ENCODE peak calls at places on chromosomes 2 and 18, in four cellular contexts. One of them, this sample, is unnamed.

GRCh38 chr2:238439093-238439849 is 12.5 kb downstream of the ASB1 start:
- DNase-seq in right lobe of liver: peak
- DNase-seq in colonic mucosa: no peak
- DNase-seq in WTC11: no peak
- DNase-seq in this sample: peak

GRCh38 chr2:26786207-26787023 is 559 bp downstream of the CENPA start:
- DNase-seq in WTC11: peak
- DNase-seq in colonic mucosa: peak
- DNase-seq in right lobe of liver: peak
- DNase-seq in this sample: no peak

GRCh38 chr18:49768051-49768391 is 45.3 kb downstream of the ACAA2 start:
- DNase-seq in colonic mucosa: peak
- DNase-seq in WTC11: peak
- DNase-seq in right lobe of liver: no peak
- DNase-seq in this sample: no peak

GRCh38 chr2:188410504-188411235 is 119.0 kb downstream of the GULP1 start:
- DNase-seq in WTC11: no peak
- DNase-seq in right lobe of liver: no peak
- DNase-seq in colonic mucosa: no peak
- DNase-seq in this sample: no peak

GRCh38 chr2:134988994-134989605 is 58.1 kb downstream of the MAP3K19 start:
- DNase-seq in colonic mucosa: no peak
- DNase-seq in WTC11: no peak
- DNase-seq in right lobe of liver: no peak
- DNase-seq in this sample: no peak

GRCh38 chr2:196077821-196078220 is 9.2 kb upstream of the DNAH7 start:
- DNase-seq in colonic mucosa: no peak
- DNase-seq in WTC11: no peak
- DNase-seq in right lobe of liver: no peak
- DNase-seq in this sample: no peak

GRCh38 chr2:206084468-206084869 is 1.5 kb downstream of the INO80D start:
- DNase-seq in WTC11: peak
- DNase-seq in right lobe of liver: peak
- DNase-seq in colonic mucosa: peak
- DNase-seq in this sample: peak

GRCh38 chr2:67083978-67084377 is 313.2 kb upstream of the ETAA1 start:
- DNase-seq in WTC11: no peak
- DNase-seq in right lobe of liver: no peak
- DNase-seq in colonic mucosa: no peak
- DNase-seq in this sample: no peak

GRCh38 chr2:201280191-201281040 is 20.1 kb downstream of the CASP8 start:
- DNase-seq in colonic mucosa: no peak
- DNase-seq in right lobe of liver: no peak
- DNase-seq in WTC11: no peak
- DNase-seq in this sample: no peak

GRCh38 chr2:188765522-188765921 is 208.7 kb upstream of the COL3A1 start:
- DNase-seq in WTC11: peak
- DNase-seq in right lobe of liver: no peak
- DNase-seq in colonic mucosa: no peak
- DNase-seq in this sample: no peak

GRCh38 chr18:48829443-48830149 is 121.2 kb downstream of the SMAD7 start:
- DNase-seq in colonic mucosa: no peak
- DNase-seq in WTC11: peak
- DNase-seq in right lobe of liver: peak
- DNase-seq in this sample: peak

GRCh38 chr2:70560040-70560439 is 6.4 kb upstream of the TGFA start:
- DNase-seq in WTC11: no peak
- DNase-seq in right lobe of liver: no peak
- DNase-seq in colonic mucosa: no peak
- DNase-seq in this sample: no peak

GRCh38 chr2:239056611-239057010 is 208.7 kb downstream of the TWIST2 start:
- DNase-seq in WTC11: no peak
- DNase-seq in right lobe of liver: no peak
- DNase-seq in colonic mucosa: no peak
- DNase-seq in this sample: no peak

GRCh38 chr2:223943561-223944008 is 1.6 kb downstream of the WDFY1 start:
- DNase-seq in right lobe of liver: no peak
- DNase-seq in colonic mucosa: peak
- DNase-seq in WTC11: no peak
- DNase-seq in this sample: no peak

GRCh38 chr18:30970201-30970816 is 72.2 kb downstream of the DSC3 start:
- DNase-seq in WTC11: no peak
- DNase-seq in colonic mucosa: no peak
- DNase-seq in right lobe of liver: no peak
- DNase-seq in this sample: no peak

GRCh38 chr2:18643532-18644462 is 54.4 kb upstream of the NT5C1B start:
- DNase-seq in WTC11: no peak
- DNase-seq in colonic mucosa: no peak
- DNase-seq in right lobe of liver: no peak
- DNase-seq in this sample: no peak

GRCh38 chr18:46386788-46387187 is 270.2 kb downstream of the LOXHD1 start:
- DNase-seq in right lobe of liver: no peak
- DNase-seq in colonic mucosa: no peak
- DNase-seq in WTC11: no peak
- DNase-seq in this sample: peak

GRCh38 chr2:120250640-120251039 is 2.0 kb upstream of the RALB start:
- DNase-seq in colonic mucosa: no peak
- DNase-seq in right lobe of liver: no peak
- DNase-seq in WTC11: no peak
- DNase-seq in this sample: no peak

GRCh38 chr2:20595439-20596192 is 55.3 kb downstream of the HS1BP3 start:
- DNase-seq in right lobe of liver: peak
- DNase-seq in colonic mucosa: no peak
- DNase-seq in WTC11: peak
- DNase-seq in this sample: no peak

GRCh38 chr2:240529344-240529999 is 28.3 kb downstream of the ANKMY1 start:
- DNase-seq in colonic mucosa: no peak
- DNase-seq in right lobe of liver: no peak
- DNase-seq in WTC11: no peak
- DNase-seq in this sample: no peak

GRCh38 chr2:127655209-127656073 is 9.5 kb downstream of the GPR17 start:
- DNase-seq in colonic mucosa: no peak
- DNase-seq in WTC11: no peak
- DNase-seq in right lobe of liver: no peak
- DNase-seq in this sample: peak

GRCh38 chr18:24831871-24832665 is 371.6 kb downstream of the HRH4 start:
- DNase-seq in WTC11: no peak
- DNase-seq in colonic mucosa: no peak
- DNase-seq in right lobe of liver: no peak
- DNase-seq in this sample: no peak

GRCh38 chr2:241808701-241809382 is at the start of gene NEU4:
- DNase-seq in right lobe of liver: peak
- DNase-seq in colonic mucosa: peak
- DNase-seq in WTC11: no peak
- DNase-seq in this sample: no peak

GRCh38 chr2:229340086-229340760 is 69.1 kb upstream of the PID1 start:
- DNase-seq in colonic mucosa: no peak
- DNase-seq in WTC11: no peak
- DNase-seq in right lobe of liver: no peak
- DNase-seq in this sample: no peak

GRCh38 chr2:11646530-11646929 is 23.5 kb downstream of the NTSR2 start:
- DNase-seq in WTC11: no peak
- DNase-seq in colonic mucosa: no peak
- DNase-seq in right lobe of liver: no peak
- DNase-seq in this sample: no peak

GRCh38 chr2:149129433-149129832 is 90.9 kb downstream of the LYPD6B start:
- DNase-seq in colonic mucosa: no peak
- DNase-seq in WTC11: no peak
- DNase-seq in right lobe of liver: no peak
- DNase-seq in this sample: no peak

GRCh38 chr2:159960413-159960812 is 102.0 kb downstream of the PLA2R1 start:
- DNase-seq in WTC11: no peak
- DNase-seq in colonic mucosa: no peak
- DNase-seq in right lobe of liver: no peak
- DNase-seq in this sample: no peak

DNA sequence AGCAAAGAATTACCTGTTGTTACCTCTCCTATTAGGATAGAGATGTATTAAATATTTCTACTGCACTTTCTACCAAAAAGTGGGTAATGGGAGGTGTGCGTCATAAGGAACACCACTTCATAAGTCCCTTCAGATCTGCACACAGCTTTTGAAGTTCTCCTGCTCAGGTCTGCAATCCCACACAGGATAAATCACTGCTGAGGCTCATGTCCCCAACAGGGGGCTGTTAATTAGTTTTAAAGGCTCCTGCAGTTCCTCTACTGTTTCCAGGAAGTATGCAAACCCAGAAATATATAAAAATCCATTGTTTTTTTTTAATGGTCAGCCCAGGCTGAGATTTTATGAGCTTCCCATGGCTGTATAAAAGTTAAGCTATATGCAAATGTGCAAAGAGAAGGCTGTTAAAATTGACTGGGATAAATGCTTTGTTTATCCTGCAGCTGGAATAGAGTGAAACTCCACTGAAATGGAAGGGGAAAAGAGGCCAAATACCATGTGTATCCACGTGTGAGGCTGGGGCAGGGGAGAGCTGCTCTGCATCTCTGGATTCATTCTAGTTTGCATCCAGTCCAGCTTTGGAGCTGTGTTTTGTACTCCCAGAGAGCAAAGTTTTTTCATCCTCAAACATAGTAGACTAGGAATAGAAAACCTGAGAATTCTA is 903.7 kb downstream of the TDRD15 start:
- DNase-seq in right lobe of liver: no peak
- DNase-seq in WTC11: no peak
- DNase-seq in colonic mucosa: no peak
- DNase-seq in this sample: no peak
- TF ChIP-seq CTCF in right lobe of liver: no peak
- TF ChIP-seq CTCF in WTC11: no peak
- TF ChIP-seq CTCF in colonic mucosa: no peak
- TF ChIP-seq CTCF in this sample: no peak

GRCh38 chr2:123512547-123512946 is 512.5 kb upstream of the CNTNAP5 start:
- DNase-seq in WTC11: no peak
- DNase-seq in colonic mucosa: no peak
- DNase-seq in right lobe of liver: no peak
- DNase-seq in this sample: no peak

GRCh38 chr2:123518387-123518786 is 506.7 kb upstream of the CNTNAP5 start:
- DNase-seq in colonic mucosa: no peak
- DNase-seq in WTC11: no peak
- DNase-seq in right lobe of liver: no peak
- DNase-seq in this sample: no peak

GRCh38 chr2:123513351-123513750 is 511.7 kb upstream of the CNTNAP5 start:
- DNase-seq in colonic mucosa: no peak
- DNase-seq in WTC11: no peak
- DNase-seq in right lobe of liver: no peak
- DNase-seq in this sample: no peak

GRCh38 chr2:123514808-123515207 is 510.3 kb upstream of the CNTNAP5 start:
- DNase-seq in right lobe of liver: no peak
- DNase-seq in colonic mucosa: no peak
- DNase-seq in WTC11: no peak
- DNase-seq in this sample: no peak
- TF ChIP-seq CTCF in right lobe of liver: no peak
- TF ChIP-seq CTCF in colonic mucosa: no peak
- TF ChIP-seq CTCF in WTC11: no peak
- TF ChIP-seq CTCF in this sample: no peak

GRCh38 chr2:126358122-126358521 is 297.8 kb upstream of the GYPC start:
- DNase-seq in right lobe of liver: no peak
- DNase-seq in colonic mucosa: no peak
- DNase-seq in WTC11: no peak
- DNase-seq in this sample: no peak

DNA sequence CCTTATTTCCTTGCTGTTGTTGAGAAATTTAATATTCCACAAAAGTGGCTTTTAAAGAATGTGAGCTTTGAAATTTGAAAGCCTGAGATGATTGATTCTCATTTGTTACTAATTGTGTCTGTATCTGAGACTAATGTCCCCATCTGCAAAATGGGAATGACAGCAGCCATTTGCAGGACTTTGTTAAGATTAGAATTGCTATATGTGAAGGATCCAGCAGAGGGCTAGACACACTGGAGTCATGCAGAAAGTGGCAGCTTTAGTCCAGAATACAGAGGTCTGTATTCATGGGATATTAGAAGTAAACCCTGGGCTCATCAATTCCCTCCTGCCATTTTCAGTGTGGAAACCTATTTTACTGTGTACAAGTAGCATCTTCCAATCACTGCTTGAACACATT is 296.5 kb upstream of the GYPC start:
- DNase-seq in colonic mucosa: no peak
- DNase-seq in right lobe of liver: no peak
- DNase-seq in WTC11: no peak
- DNase-seq in this sample: no peak
- TF ChIP-seq CTCF in colonic mucosa: no peak
- TF ChIP-seq CTCF in right lobe of liver: peak
- TF ChIP-seq CTCF in WTC11: no peak
- TF ChIP-seq CTCF in this sample: peak

GRCh38 chr2:64700133-64700809 is 46.6 kb upstream of the SERTAD2 start:
- DNase-seq in right lobe of liver: no peak
- DNase-seq in colonic mucosa: no peak
- DNase-seq in WTC11: no peak
- DNase-seq in this sample: no peak

GRCh38 chr2:64698068-64698645 is 44.4 kb upstream of the SERTAD2 start:
- DNase-seq in WTC11: no peak
- DNase-seq in colonic mucosa: no peak
- DNase-seq in right lobe of liver: no peak
- DNase-seq in this sample: no peak

GRCh38 chr2:64697286-64698023 is 43.7 kb upstream of the SERTAD2 start:
- DNase-seq in colonic mucosa: no peak
- DNase-seq in WTC11: no peak
- DNase-seq in right lobe of liver: no peak
- DNase-seq in this sample: no peak

GRCh38 chr2:64698668-64699444 is 45.1 kb upstream of the SERTAD2 start:
- DNase-seq in WTC11: no peak
- DNase-seq in colonic mucosa: no peak
- DNase-seq in right lobe of liver: no peak
- DNase-seq in this sample: no peak

DNA sequence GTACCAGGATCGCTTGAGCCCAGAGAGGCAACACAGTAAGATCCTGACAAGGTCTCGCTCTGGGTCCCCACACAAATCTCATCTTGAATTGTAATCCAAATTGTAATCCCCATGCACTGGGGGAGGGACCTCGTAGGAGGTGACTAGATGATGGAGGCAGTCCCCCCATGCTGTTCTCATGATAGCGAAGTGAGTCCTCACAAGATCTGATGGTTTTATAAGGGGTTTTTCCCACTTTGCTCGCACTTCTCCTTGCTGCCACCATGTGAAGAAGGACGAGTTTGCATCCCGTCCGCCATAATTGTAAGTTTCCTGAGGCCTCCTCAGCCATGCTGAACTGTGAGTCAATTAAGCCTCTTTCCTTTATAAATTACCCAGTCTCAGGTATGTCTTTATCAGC is 46.0 kb upstream of the SERTAD2 start:
- DNase-seq in colonic mucosa: no peak
- DNase-seq in right lobe of liver: no peak
- DNase-seq in WTC11: peak
- DNase-seq in this sample: no peak
- TF ChIP-seq CTCF in colonic mucosa: no peak
- TF ChIP-seq CTCF in right lobe of liver: no peak
- TF ChIP-seq CTCF in WTC11: no peak
- TF ChIP-seq CTCF in this sample: no peak

GRCh38 chr18:76572517-76573247 is 77.6 kb upstream of the ZNF516 start:
- DNase-seq in right lobe of liver: no peak
- DNase-seq in colonic mucosa: no peak
- DNase-seq in WTC11: no peak
- DNase-seq in this sample: no peak
- TF ChIP-seq CTCF in right lobe of liver: no peak
- TF ChIP-seq CTCF in colonic mucosa: no peak
- TF ChIP-seq CTCF in WTC11: no peak
- TF ChIP-seq CTCF in this sample: no peak

This sample was measured in heart left ventricle.